ENCODE peak calls at places on chromosomes 4 and X, in five cellular contexts. One of them, this sample, is unnamed.

GRCh38 chr4:25466966-25467697 is 90.1 kb downstream of the ANAPC4 start:
- DNase-seq in mesendoderm: no peak
- DNase-seq in neuronal stem cell: no peak
- DNase-seq in H9: no peak
- DNase-seq in IMR-90: no peak
- DNase-seq in this sample: no peak

GRCh38 chr4:22072726-22073125 is 124.2 kb upstream of the KCNIP4 start:
- DNase-seq in mesendoderm: no peak
- DNase-seq in neuronal stem cell: no peak
- DNase-seq in H9: no peak
- DNase-seq in IMR-90: no peak
- DNase-seq in this sample: no peak

GRCh38 chr4:126065016-126065415 is 750.3 kb downstream of the FAT4 start:
- DNase-seq in mesendoderm: peak
- DNase-seq in neuronal stem cell: no peak
- DNase-seq in H9: no peak
- DNase-seq in IMR-90: no peak
- DNase-seq in this sample: no peak

GRCh38 chr4:13640149-13640671 is 12.7 kb upstream of the BOD1L1 start:
- DNase-seq in mesendoderm: peak
- DNase-seq in neuronal stem cell: no peak
- DNase-seq in H9: peak
- DNase-seq in IMR-90: peak
- DNase-seq in this sample: peak

GRCh38 chr4:86043755-86044592 is 315.9 kb downstream of the MAPK10 start:
- DNase-seq in mesendoderm: peak
- DNase-seq in neuronal stem cell: peak
- DNase-seq in H9: no peak
- DNase-seq in IMR-90: peak
- DNase-seq in this sample: no peak

GRCh38 chr4:77473509-77473908 is 132.1 kb upstream of the CXCL13 start:
- DNase-seq in mesendoderm: peak
- DNase-seq in neuronal stem cell: no peak
- DNase-seq in H9: peak
- DNase-seq in IMR-90: peak
- DNase-seq in this sample: no peak

GRCh38 chrX:95218964-95219363 is 1465.7 kb upstream of the DIAPH2 start:
- DNase-seq in mesendoderm: peak
- DNase-seq in neuronal stem cell: no peak
- DNase-seq in H9: no peak
- DNase-seq in IMR-90: no peak
- DNase-seq in this sample: no peak

GRCh38 chr4:156805696-156806095 is 165.9 kb downstream of the PDGFC start:
- DNase-seq in mesendoderm: peak
- DNase-seq in neuronal stem cell: no peak
- DNase-seq in H9: no peak
- DNase-seq in IMR-90: no peak
- DNase-seq in this sample: no peak

GRCh38 chrX:136065044-136065671 is 79.9 kb downstream of the SLC9A6 start:
- DNase-seq in mesendoderm: peak
- DNase-seq in neuronal stem cell: no peak
- DNase-seq in H9: no peak
- DNase-seq in IMR-90: peak
- DNase-seq in this sample: no peak

GRCh38 chr4:48902266-48902665 is 4.3 kb downstream of the OCIAD2 start:
- DNase-seq in mesendoderm: no peak
- DNase-seq in neuronal stem cell: no peak
- DNase-seq in H9: no peak
- DNase-seq in IMR-90: peak
- DNase-seq in this sample: no peak

GRCh38 chr4:3371581-3372001 is 70.2 kb upstream of the HGFAC start:
- DNase-seq in mesendoderm: peak
- DNase-seq in neuronal stem cell: no peak
- DNase-seq in H9: no peak
- DNase-seq in IMR-90: peak
- DNase-seq in this sample: no peak
- H2BK15ac ChIP-seq in mesendoderm: no peak
- H2BK15ac ChIP-seq in neuronal stem cell: no peak
- H2BK15ac ChIP-seq in H9: no peak
- H2BK15ac ChIP-seq in IMR-90: peak
- H2BK15ac ChIP-seq in this sample: no peak

GRCh38 chrX:46836701-46837542 is at the start of gene RP2:
- DNase-seq in mesendoderm: peak
- DNase-seq in neuronal stem cell: peak
- DNase-seq in H9: peak
- DNase-seq in IMR-90: peak
- DNase-seq in this sample: peak
- H2BK15ac ChIP-seq in mesendoderm: no peak
- H2BK15ac ChIP-seq in neuronal stem cell: no peak
- H2BK15ac ChIP-seq in H9: no peak
- H2BK15ac ChIP-seq in IMR-90: no peak
- H2BK15ac ChIP-seq in this sample: no peak

GRCh38 chr4:7909463-7909862 is 30.2 kb downstream of the AFAP1 start:
- DNase-seq in mesendoderm: no peak
- DNase-seq in neuronal stem cell: no peak
- DNase-seq in H9: no peak
- DNase-seq in IMR-90: no peak
- DNase-seq in this sample: no peak

GRCh38 chr4:7908668-7909067 is 31.0 kb downstream of the AFAP1 start:
- DNase-seq in mesendoderm: no peak
- DNase-seq in neuronal stem cell: no peak
- DNase-seq in H9: no peak
- DNase-seq in IMR-90: no peak
- DNase-seq in this sample: no peak

GRCh38 chr4:7911044-7911578 is 28.6 kb downstream of the AFAP1 start:
- DNase-seq in mesendoderm: peak
- DNase-seq in neuronal stem cell: peak
- DNase-seq in H9: peak
- DNase-seq in IMR-90: peak
- DNase-seq in this sample: no peak

GRCh38 chr4:7909966-7910720 is 29.5 kb downstream of the AFAP1 start:
- DNase-seq in mesendoderm: no peak
- DNase-seq in neuronal stem cell: no peak
- DNase-seq in H9: no peak
- DNase-seq in IMR-90: peak
- DNase-seq in this sample: no peak

DNA sequence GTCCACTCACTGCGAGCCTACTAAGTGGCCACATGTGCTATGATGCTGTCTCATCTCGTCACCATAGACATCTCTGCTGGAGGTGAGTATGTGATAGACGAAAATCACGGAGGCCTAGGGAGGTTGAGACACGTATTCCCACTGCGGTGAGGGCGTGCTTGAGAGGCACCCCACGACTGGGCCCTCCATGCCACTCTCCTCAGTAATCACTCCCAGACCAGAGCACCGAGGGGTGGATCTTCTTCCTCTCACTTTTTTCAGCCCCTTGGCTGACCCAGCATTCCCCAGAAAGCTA is 29.0 kb downstream of the AFAP1 start:
- DNase-seq in mesendoderm: no peak
- DNase-seq in neuronal stem cell: no peak
- DNase-seq in H9: no peak
- DNase-seq in IMR-90: no peak
- DNase-seq in this sample: no peak
- H2BK15ac ChIP-seq in mesendoderm: no peak
- H2BK15ac ChIP-seq in neuronal stem cell: peak
- H2BK15ac ChIP-seq in H9: no peak
- H2BK15ac ChIP-seq in IMR-90: peak
- H2BK15ac ChIP-seq in this sample: peak

DNA sequence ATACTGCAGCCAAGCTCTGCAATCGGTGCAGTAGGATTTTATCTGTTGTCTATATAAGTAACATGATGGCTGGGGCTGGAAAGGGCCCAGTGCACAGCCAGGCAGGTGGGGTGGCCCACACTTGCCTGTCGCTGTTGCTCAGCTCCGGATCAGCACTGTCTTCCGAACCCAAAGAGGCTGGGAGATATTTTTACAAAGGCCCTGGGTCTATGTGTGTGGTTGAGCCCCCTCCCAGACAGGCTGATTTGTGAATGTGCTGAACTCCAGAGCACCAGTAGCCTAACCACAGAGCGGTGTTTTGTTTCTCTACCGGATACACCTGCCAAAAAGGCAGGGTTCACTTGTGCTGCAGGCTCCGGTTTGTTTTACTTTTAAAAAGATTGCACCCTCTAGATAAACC is 33.5 kb upstream of the CHRNA9 start:
- DNase-seq in mesendoderm: no peak
- DNase-seq in neuronal stem cell: no peak
- DNase-seq in H9: no peak
- DNase-seq in IMR-90: no peak
- DNase-seq in this sample: no peak
- H2BK15ac ChIP-seq in mesendoderm: no peak
- H2BK15ac ChIP-seq in neuronal stem cell: no peak
- H2BK15ac ChIP-seq in H9: no peak
- H2BK15ac ChIP-seq in IMR-90: no peak
- H2BK15ac ChIP-seq in this sample: no peak